ENCODE peak calls at places on chromosomes 11 and 22, in ten cellular contexts. R, A, N, D, C, L, S, J, K and B are unnamed samples.

GRCh38 chr11:31786996-31787685 is 24.0 kb downstream of the PAX6 start:
- DNase-seq in A (no peak), R (no peak), S (no peak), C (no peak), J (no peak), L (no peak), N (no peak), D (no peak), K (no peak), B (no peak)

GRCh38 chr11:114921697-114922096 is 243.4 kb downstream of the NXPE2 start:
- DNase-seq in S (no peak), J (no peak), K (no peak), L (no peak), C (no peak), R (no peak), D (no peak), A (no peak), N (no peak), B (no peak)

GRCh38 chr11:34028407-34028804 is 23.1 kb upstream of the CAPRIN1 start:
- DNase-seq in J (no peak), A (no peak), N (no peak), D (no peak), S (no peak), C (no peak), L (no peak), K (no peak), R (peak), B (no peak)

GRCh38 chr11:118660646-118661424 is 18.6 kb downstream of the TREH start:
- DNase-seq in N (no peak), J (no peak), R (no peak), S (no peak), K (no peak), D (no peak), A (no peak), C (peak), L (no peak), B (no peak)

GRCh38 chr11:554428-554823 is 6.1 kb downstream of the LMNTD2 start:
- DNase-seq in N (no peak), C (no peak), K (no peak), A (no peak), J (no peak), R (no peak), D (no peak), L (no peak), S (no peak), B (no peak)

GRCh38 chr22:19815093-19815822 is 39.4 kb downstream of the GNB1L start:
- DNase-seq in C (no peak), N (no peak), L (no peak), R (peak), S (peak), D (no peak), K (no peak), J (no peak), A (no peak), B (no peak)

GRCh38 chr11:72637198-72637597 is 37.0 kb downstream of the PDE2A start:
- DNase-seq in N (no peak), D (no peak), R (no peak), K (no peak), C (no peak), S (no peak), A (no peak), J (no peak), L (no peak), B (no peak)

GRCh38 chr11:47359162-47359561 is 6.7 kb upstream of the MYBPC3 start:
- DNase-seq in S (no peak), C (no peak), K (no peak), R (no peak), N (no peak), L (no peak), J (no peak), A (peak), D (no peak), B (no peak)

GRCh38 chr11:117465236-117465997 is 137.8 kb downstream of the CEP164 start:
- DNase-seq in S (no peak), L (no peak), N (no peak), C (no peak), R (no peak), J (no peak), A (no peak), K (no peak), D (no peak), B (no peak)

GRCh38 chr11:12773591-12773990 is 99.4 kb downstream of the TEAD1 start:
- DNase-seq in S (no peak), K (no peak), R (no peak), C (no peak), D (no peak), J (no peak), L (no peak), A (no peak), N (no peak), B (no peak)

GRCh38 chr11:14054708-14055107 is 92.2 kb downstream of the SPON1 start:
- DNase-seq in R (no peak), L (no peak), D (no peak), S (no peak), N (no peak), A (no peak), C (no peak), K (no peak), J (no peak), B (no peak)

GRCh38 chr11:116311141-116311540 is 461.6 kb downstream of the BUD13 start:
- DNase-seq in R (no peak), C (peak), N (no peak), A (no peak), K (no peak), J (no peak), D (no peak), L (no peak), S (no peak), B (peak)

GRCh38 chr11:3855808-3856491 is 486 bp downstream of the STIM1 start:
- DNase-seq in L (peak), R (no peak), N (no peak), C (no peak), K (peak), A (peak), J (peak), S (peak), D (peak), B (no peak)

GRCh38 chr11:11973361-11973800 is 35.0 kb downstream of the DKK3 start:
- DNase-seq in K (no peak), A (no peak), C (no peak), S (no peak), R (no peak), L (no peak), D (no peak), J (no peak), N (no peak), B (no peak)

GRCh38 chr11:79809487-79809886 is 368.7 kb upstream of the TENM4 start:
- DNase-seq in L (no peak), K (no peak), N (no peak), A (no peak), R (no peak), D (no peak), J (no peak), S (no peak), C (no peak), B (no peak)

GRCh38 chr22:39623603-39624500 is 53.3 kb downstream of the CACNA1I start:
- DNase-seq in A (no peak), K (no peak), N (no peak), D (no peak), J (no peak), R (no peak), L (no peak), S (no peak), C (no peak), B (no peak)

GRCh38 chr11:22763166-22763565 is 66.4 kb downstream of the SVIP start:
- DNase-seq in J (no peak), R (no peak), C (no peak), A (no peak), N (no peak), K (no peak), D (no peak), L (peak), S (no peak), B (no peak)

GRCh38 chr11:70650075-70650909 is 252.0 kb downstream of the CTTN start:
- DNase-seq in J (peak), K (peak), D (peak), S (peak), N (no peak), L (peak), A (no peak), R (peak), C (no peak), B (no peak)

GRCh38 chr11:114064216-114064615 is 4.7 kb downstream of the ZBTB16 start:
- DNase-seq in K (no peak), A (no peak), R (no peak), C (no peak), N (no peak), L (no peak), J (no peak), S (no peak), D (no peak), B (no peak)

GRCh38 chr11:109112748-109113378 is 309.1 kb upstream of the C11orf87 start:
- DNase-seq in D (no peak), J (no peak), A (no peak), C (peak), N (no peak), L (peak), K (no peak), S (no peak), R (no peak), B (peak)

GRCh38 chr22:29385748-29386147 is 2.6 kb downstream of the AP1B1 start:
- DNase-seq in K (peak), R (peak), J (peak), D (no peak), S (no peak), N (no peak), C (no peak), A (no peak), L (no peak), B (no peak)

GRCh38 chr11:94184861-94185260 is 56.2 kb downstream of the PANX1 start:
- DNase-seq in S (no peak), L (no peak), N (no peak), J (no peak), R (no peak), D (no peak), C (no peak), A (no peak), K (no peak), B (no peak)

GRCh38 chr11:111299111-111300026 is 1.0 kb downstream of the POU2AF3 start:
- DNase-seq in S (no peak), L (peak), R (peak), C (peak), A (peak), N (no peak), K (no peak), J (peak), D (no peak), B (no peak)

GRCh38 chr11:59144096-59144495 is 1.4 kb downstream of the FAM111A start:
- DNase-seq in L (peak), A (no peak), K (no peak), D (no peak), S (no peak), N (no peak), C (no peak), J (no peak), R (no peak), B (no peak)

GRCh38 chr11:128473631-128474030 is 113.7 kb downstream of the ETS1 start:
- DNase-seq in S (no peak), N (no peak), C (no peak), D (no peak), A (no peak), J (peak), L (no peak), K (no peak), R (no peak), B (no peak)

GRCh38 chr11:118343981-118344521 is at the start of gene CD3G:
- DNase-seq in J (no peak), C (no peak), K (no peak), S (peak), R (no peak), L (no peak), D (peak), A (peak), N (peak), B (no peak)

GRCh38 chr11:58061813-58062212 is 31.1 kb downstream of the OR6Q1 start:
- DNase-seq in D (no peak), L (no peak), N (no peak), J (no peak), R (peak), K (no peak), C (no peak), A (no peak), S (no peak), B (no peak)

GRCh38 chr11:69113226-69113625 is 42.5 kb upstream of the SMIM38 start:
- DNase-seq in D (no peak), L (no peak), J (no peak), R (no peak), C (no peak), N (no peak), K (no peak), A (no peak), S (no peak), B (no peak)

GRCh38 chr22:23282089-23282501 is 101.8 kb downstream of the BCR start:
- DNase-seq in R (peak), A (no peak), L (no peak), N (no peak), C (no peak), J (no peak), D (no peak), S (no peak), K (no peak), B (no peak)

GRCh38 chr11:131688056-131688693 is 317.8 kb downstream of the NTM start:
- DNase-seq in J (peak), R (peak), L (peak), K (no peak), N (no peak), A (no peak), C (peak), D (peak), S (peak), B (peak)